ENCODE peak calls at places on chromosomes 3 and 15, in seven cellular contexts. Z, F, Q, X, D, G and T are unnamed samples.
A peak's percentile ranks its signal among the peaks of the same experiment; 100 is the strongest.

GRCh38 chr15:85690546-85691226 is 104.0 kb downstream of the KLHL25 start:
- DNase-seq in X (no peak), G (no peak), Q (no peak), Z (no peak), D (no peak), F (no peak), T (no peak)

GRCh38 chr15:42775431-42775830 is 38.5 kb upstream of the CDAN1 start:
- DNase-seq in Z (no peak), D (no peak), X (no peak), Q (no peak), F (no peak), G (no peak), T (no peak)

GRCh38 chr3:170130532-170130931 is 51.0 kb downstream of the PHC3 start:
- DNase-seq in F (no peak), Q (no peak), G (no peak), Z (no peak), X (no peak), D (no peak), T (no peak)

GRCh38 chr15:41930221-41930866 is 36.5 kb upstream of the SPTBN5 start:
- DNase-seq in Q (peak; percentile 89), G (peak; percentile 66), D (no peak), F (no peak), X (no peak), Z (peak; percentile 50), T (peak; percentile 79)

GRCh38 chr15:79290642-79291275 is 8.2 kb downstream of the ANKRD34C start:
- DNase-seq in Q (no peak), Z (no peak), F (no peak), D (no peak), X (no peak), G (no peak), T (peak; percentile 23)

GRCh38 chr15:67010898-67011619 is 54.3 kb upstream of the SMAD3 start:
- DNase-seq in G (no peak), X (no peak), Q (no peak), Z (peak; percentile 46), D (no peak), F (peak; percentile 43), T (no peak)

GRCh38 chr3:48548165-48548564 is 8.4 kb downstream of the PFKFB4 start:
- DNase-seq in Q (no peak), F (no peak), X (no peak), D (no peak), Z (no peak), G (no peak), T (no peak)

GRCh38 chr15:72813345-72814004 is 29.9 kb upstream of the ADPGK start:
- DNase-seq in Z (no peak), X (no peak), G (no peak), Q (peak; percentile 14), F (no peak), D (no peak), T (peak; percentile 64)

GRCh38 chr3:109944836-109945235 is 607.5 kb upstream of the DPPA4 start:
- DNase-seq in G (no peak), F (no peak), Q (no peak), Z (no peak), D (no peak), X (no peak), T (no peak)

GRCh38 chr15:66751579-66751978 is 49.5 kb downstream of the SMAD6 start:
- DNase-seq in Q (peak; percentile 7), F (no peak), Z (peak; percentile 48), G (peak; percentile 52), D (no peak), X (no peak), T (no peak)

GRCh38 chr3:193656445-193656844 is 63.4 kb downstream of the OPA1 start:
- DNase-seq in G (no peak), F (no peak), Q (no peak), X (no peak), D (no peak), Z (no peak), T (no peak)

GRCh38 chr3:55634345-55634744 is 147.2 kb upstream of the WNT5A start:
- DNase-seq in Q (no peak), G (no peak), F (no peak), D (no peak), X (no peak), Z (no peak), T (no peak)

GRCh38 chr3:124774305-124774673 is 44.0 kb downstream of the UMPS start:
- DNase-seq in D (no peak), Z (peak; percentile 66), Q (no peak), G (peak; percentile 59), F (peak; percentile 70), X (peak; percentile 48), T (no peak)

GRCh38 chr3:48222616-48223513 is at the start of gene CAMP:
- DNase-seq in Q (peak; percentile 94), D (peak; percentile 37), X (peak; percentile 30), Z (peak; percentile 79), F (no peak), G (peak; percentile 70), T (peak; percentile 97)

GRCh38 chr3:50627407-50628051 is 10.6 kb downstream of the MAPKAPK3 start:
- DNase-seq in Q (peak; percentile 91), D (no peak), Z (peak; percentile 53), X (no peak), G (peak; percentile 89), F (peak; percentile 74), T (peak; percentile 89)

GRCh38 chr15:58805095-58805494 is 34.0 kb downstream of the MINDY2 start:
- DNase-seq in G (no peak), Z (no peak), F (no peak), D (no peak), X (no peak), Q (no peak), T (no peak)

GRCh38 chr3:195718477-195718984 is 2.2 kb upstream of the MUC20 start:
- DNase-seq in D (no peak), Z (no peak), G (no peak), F (peak; percentile 65), X (no peak), Q (no peak), T (no peak)

GRCh38 chr3:31235062-31235704 is 297.5 kb upstream of the STT3B start:
- DNase-seq in F (no peak), D (no peak), X (no peak), Z (no peak), Q (peak; percentile 53), G (peak; percentile 28), T (peak; percentile 60)

GRCh38 chr15:98914626-98915025 is 93.0 kb downstream of the PGPEP1L start:
- DNase-seq in G (no peak), F (no peak), D (no peak), Z (no peak), X (no peak), Q (peak; percentile 83), T (peak; percentile 93)

GRCh38 chr15:25810631-25811077 is 52.5 kb downstream of the ATP10A start:
- DNase-seq in X (no peak), Q (no peak), Z (no peak), D (no peak), G (no peak), F (peak; percentile 68), T (no peak)

GRCh38 chr3:171833775-171834460 is 9.2 kb upstream of the TMEM212 start:
- DNase-seq in Z (peak; percentile 30), G (no peak), F (no peak), Q (no peak), X (no peak), D (no peak), T (peak; percentile 59)

GRCh38 chr15:38062679-38063078 is 128.2 kb downstream of the TMCO5A start:
- DNase-seq in X (no peak), Q (no peak), F (no peak), D (no peak), Z (no peak), G (no peak), T (no peak)

GRCh38 chr3:134630506-134630905 is 20.3 kb downstream of the KY start:
- DNase-seq in G (no peak), Z (no peak), D (no peak), X (no peak), Q (no peak), F (no peak), T (peak; percentile 41)

GRCh38 chr3:7874116-7874515 is 627.5 kb upstream of the LMCD1 start:
- DNase-seq in Z (no peak), X (no peak), Q (no peak), F (no peak), D (no peak), G (no peak), T (peak; percentile 63)

DNA sequence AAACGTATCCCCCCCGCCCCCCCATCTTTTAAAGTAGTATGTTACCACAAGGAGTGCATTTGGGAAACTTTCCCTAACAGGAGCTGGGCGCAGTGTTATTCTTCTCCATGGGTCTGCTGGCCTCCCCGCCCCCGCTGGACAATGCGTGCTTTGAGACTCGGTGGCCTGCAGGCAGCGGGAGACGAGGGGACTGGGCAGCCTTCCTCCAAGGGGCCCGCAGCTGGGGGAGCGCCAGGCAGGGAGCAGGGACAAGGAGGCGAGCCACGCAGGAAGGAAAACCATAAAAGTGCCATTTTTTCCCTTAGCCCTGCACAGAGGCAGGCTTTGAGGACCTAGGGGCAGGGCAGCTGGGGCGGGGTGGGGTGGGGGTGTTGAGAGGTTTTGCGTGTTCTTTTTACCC is 14.1 kb downstream of the SOX2 start:
- DNase-seq in Q (no peak), F (peak; percentile 86), Z (no peak), D (no peak), X (no peak), G (no peak), T (no peak)
- H3K27me3 ChIP-seq in Q (peaks cover 90% of the 10 kb centered on the region), F (no peaks in the 10 kb centered on the region), Z (peaks cover 59% of the 10 kb centered on the region), D (no peaks in the 10 kb centered on the region), X (peaks cover 17% of the 10 kb centered on the region), G (peaks cover 81% of the 10 kb centered on the region), T (peaks cover 5% of the 10 kb centered on the region)

DNA sequence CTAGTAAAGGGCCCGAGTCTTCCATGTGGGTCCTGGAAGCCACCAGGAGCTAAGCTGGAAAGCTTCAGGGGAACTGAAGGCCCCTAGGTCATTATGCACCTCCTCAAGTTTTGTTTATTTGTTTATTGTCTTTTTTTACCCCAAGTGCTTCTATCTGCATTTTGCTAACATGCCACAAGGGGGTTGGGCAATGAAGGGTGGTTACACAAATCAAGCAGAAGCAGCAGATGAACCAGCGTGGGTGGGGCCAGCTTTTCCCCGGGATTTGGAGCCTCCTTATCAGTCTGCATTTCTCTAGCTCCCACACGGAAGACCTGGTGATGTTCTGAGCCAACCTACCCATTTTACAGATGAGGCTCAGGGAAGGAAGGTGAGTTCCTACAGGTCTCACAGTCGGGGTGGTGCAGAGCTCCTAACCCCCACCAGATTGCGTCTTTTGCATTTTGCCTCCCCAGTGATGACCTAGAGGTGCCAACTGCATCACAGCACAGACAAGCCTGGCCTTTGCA is 16.8 kb downstream of the TMC3 start:
- DNase-seq in F (no peak), Q (no peak), Z (no peak), G (no peak), D (no peak), X (no peak), T (no peak)
- TF ChIP-seq CTCF in F (peak; percentile 21), Q (no peak), Z (no peak), G (no peak), D (no peak), X (no peak), T (no peak)

GRCh38 chr3:46209053-46209452 is 940 bp upstream of the CCR1 start:
- DNase-seq in Q (no peak), F (no peak), X (no peak), D (no peak), Z (no peak), G (no peak), T (no peak)
- H3K27me3 ChIP-seq in Q (no peaks in the 10 kb centered on the region), F (no peaks in the 10 kb centered on the region), X (no peaks in the 10 kb centered on the region), D (no peaks in the 10 kb centered on the region), Z (no peaks in the 10 kb centered on the region), G (no peaks in the 10 kb centered on the region), T (peaks cover 5% of the 10 kb centered on the region)

DNA sequence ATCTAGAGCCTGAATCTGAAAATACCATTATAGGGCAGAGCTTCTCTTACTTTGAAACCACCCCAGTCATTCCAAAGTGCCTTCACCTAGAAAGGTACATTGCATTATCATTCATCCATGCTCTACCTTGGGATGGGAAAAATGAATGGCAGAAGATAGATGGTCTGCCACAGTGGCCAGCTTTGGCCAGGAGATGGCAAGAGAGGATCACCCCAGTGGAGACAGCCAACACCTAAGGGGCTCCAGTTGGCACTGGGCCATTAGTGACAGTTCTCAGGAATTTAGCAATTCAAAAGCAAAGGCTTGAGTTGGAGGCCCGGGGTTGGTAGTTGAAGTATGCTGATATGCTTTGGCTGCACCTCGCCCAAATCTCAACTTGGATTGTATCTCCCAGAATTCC is 253.6 kb upstream of the MRPL3 start:
- DNase-seq in F (no peak), G (no peak), Q (no peak), D (no peak), Z (no peak), X (no peak), T (no peak)
- TF ChIP-seq CTCF in F (no peak), G (no peak), Q (no peak), D (no peak), Z (no peak), X (no peak), T (no peak)